ENCODE peak calls at places on chromosomes 1 and 21, in seven cellular contexts. L, C, Z, X, D, Y and N are unnamed samples.

GRCh38 chr21:22200378-22201092 is 1202.3 kb downstream of the NCAM2 start:
- DNase-seq in L (no peak), C (no peak), Z (no peak), X (peak), D (peak), Y (no peak), N (no peak)

GRCh38 chr1:26854953-26855352 is 8.0 kb upstream of the SFN start:
- DNase-seq in L (no peak), C (no peak), Z (no peak), X (no peak), D (no peak), Y (no peak), N (no peak)

GRCh38 chr1:88683516-88683847 is 591 bp upstream of the PKN2 start:
- DNase-seq in L (peak), C (peak), Z (peak), X (peak), D (peak), Y (no peak), N (no peak)

GRCh38 chr1:116375884-116376733 is 3.1 kb downstream of the ATP1A1 start:
- DNase-seq in L (peak), C (peak), Z (peak), X (peak), D (peak), Y (peak), N (peak)

GRCh38 chr1:58779059-58779754 is 4.6 kb downstream of the JUN start:
- DNase-seq in L (peak), C (no peak), Z (no peak), X (peak), D (no peak), Y (no peak), N (no peak)

GRCh38 chr1:33908344-33908956 is 44.6 kb downstream of the HMGB4 start:
- DNase-seq in L (no peak), C (no peak), Z (no peak), X (no peak), D (no peak), Y (no peak), N (no peak)

GRCh38 chr1:56167596-56167995 is 411.8 kb downstream of the PLPP3 start:
- DNase-seq in L (peak), C (no peak), Z (no peak), X (no peak), D (no peak), Y (no peak), N (no peak)

GRCh38 chr1:246302671-246303317 is 204.3 kb downstream of the SMYD3 start:
- DNase-seq in L (no peak), C (peak), Z (no peak), X (no peak), D (peak), Y (no peak), N (peak)

GRCh38 chr1:111052246-111052645 is 87.6 kb downstream of the DRAM2 start:
- DNase-seq in L (no peak), C (peak), Z (no peak), X (no peak), D (peak), Y (no peak), N (no peak)

GRCh38 chr1:31981976-31982375 is 31.7 kb upstream of the KHDRBS1 start:
- DNase-seq in L (no peak), C (no peak), Z (peak), X (no peak), D (peak), Y (no peak), N (no peak)

GRCh38 chr1:58993403-58993802 is 209.6 kb upstream of the JUN start:
- DNase-seq in L (no peak), C (no peak), Z (no peak), X (no peak), D (no peak), Y (no peak), N (no peak)

GRCh38 chr1:158793604-158794003 is 12.6 kb upstream of the OR6N2 start:
- DNase-seq in L (peak), C (peak), Z (peak), X (no peak), D (no peak), Y (no peak), N (peak)

GRCh38 chr1:199948587-199949280 is 78.8 kb upstream of the NR5A2 start:
- DNase-seq in L (no peak), C (no peak), Z (peak), X (no peak), D (peak), Y (peak), N (no peak)

GRCh38 chr1:83917961-83918360 is 81.0 kb downstream of the TTLL7 start:
- DNase-seq in L (no peak), C (no peak), Z (no peak), X (no peak), D (no peak), Y (no peak), N (no peak)

GRCh38 chr1:21185221-21185731 is 8.6 kb upstream of the EIF4G3 start:
- DNase-seq in L (no peak), C (no peak), Z (no peak), X (no peak), D (no peak), Y (no peak), N (no peak)

GRCh38 chr1:235650341-235651169 is 971 bp upstream of the GNG4 start:
- DNase-seq in L (peak), C (peak), Z (no peak), X (peak), D (no peak), Y (no peak), N (peak)

GRCh38 chr1:157932082-157932481 is 61.4 kb upstream of the KIRREL1 start:
- DNase-seq in L (no peak), C (peak), Z (no peak), X (no peak), D (peak), Y (no peak), N (no peak)

GRCh38 chr1:7299329-7299799 is 471.7 kb upstream of the VAMP3 start:
- DNase-seq in L (peak), C (peak), Z (no peak), X (peak), D (peak), Y (peak), N (peak)

GRCh38 chr1:88867743-88868521 is 23.4 kb downstream of the GTF2B start:
- DNase-seq in L (no peak), C (peak), Z (no peak), X (no peak), D (no peak), Y (no peak), N (no peak)

GRCh38 chr1:108817016-108817415 is 39.9 kb downstream of the AKNAD1 start:
- DNase-seq in L (no peak), C (peak), Z (no peak), X (no peak), D (no peak), Y (no peak), N (no peak)

GRCh38 chr1:101137144-101138126 is 99.4 kb upstream of the S1PR1 start:
- DNase-seq in L (peak), C (peak), Z (no peak), X (no peak), D (no peak), Y (no peak), N (no peak)

GRCh38 chr1:101140041-101140718 is 96.6 kb upstream of the S1PR1 start:
- DNase-seq in L (no peak), C (no peak), Z (no peak), X (no peak), D (no peak), Y (no peak), N (no peak)

GRCh38 chr1:101135526-101135925 is 101.3 kb upstream of the S1PR1 start:
- DNase-seq in L (no peak), C (no peak), Z (no peak), X (no peak), D (no peak), Y (no peak), N (no peak)

GRCh38 chr1:101139130-101139529 is 97.7 kb upstream of the S1PR1 start:
- DNase-seq in L (no peak), C (no peak), Z (no peak), X (no peak), D (no peak), Y (no peak), N (no peak)

GRCh38 chr1:101136739-101137138 is 100.1 kb upstream of the S1PR1 start:
- DNase-seq in L (peak), C (peak), Z (peak), X (no peak), D (peak), Y (no peak), N (peak)
- H2AFZ ChIP-seq in L (peak), C (peak), Z (peak), X (no peak), D (no peak), Y (no peak), N (peak)

DNA sequence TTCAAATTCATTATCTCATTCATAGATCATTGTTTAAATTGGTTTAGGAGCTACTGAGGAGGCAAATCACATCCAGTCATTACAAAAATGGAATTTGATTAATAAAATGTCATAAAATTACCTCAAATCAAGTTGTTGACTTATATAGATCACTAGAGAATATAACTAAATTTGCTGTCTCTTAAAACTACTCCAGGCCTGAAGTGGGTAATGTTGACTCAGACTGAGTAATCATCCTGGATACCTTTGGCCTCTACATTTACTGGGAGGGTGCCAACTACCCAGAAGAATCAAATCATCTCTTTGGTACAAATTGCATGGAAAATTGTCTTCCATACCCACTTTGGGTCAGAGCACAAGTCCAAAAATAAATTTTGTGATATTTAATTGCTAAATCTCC is 191.2 kb upstream of the GREM2 start:
- DNase-seq in L (no peak), C (peak), Z (no peak), X (no peak), D (peak), Y (no peak), N (no peak)
- H3K4me2 ChIP-seq in L (no peak), C (peak), Z (no peak), X (no peak), D (peak), Y (no peak), N (no peak)

GRCh38 chr1:175597206-175597605 is 146.2 kb downstream of the TNR start:
- DNase-seq in L (no peak), C (no peak), Z (no peak), X (no peak), D (no peak), Y (no peak), N (no peak)

GRCh38 chr1:175591083-175591743 is 152.2 kb downstream of the TNR start:
- DNase-seq in L (no peak), C (no peak), Z (no peak), X (no peak), D (no peak), Y (no peak), N (no peak)
- TF ChIP-seq EZH2phosphoT487 in L (no peak), C (no peak), Z (no peak), X (no peak), D (no peak), Y (no peak), N (no peak)

DNA sequence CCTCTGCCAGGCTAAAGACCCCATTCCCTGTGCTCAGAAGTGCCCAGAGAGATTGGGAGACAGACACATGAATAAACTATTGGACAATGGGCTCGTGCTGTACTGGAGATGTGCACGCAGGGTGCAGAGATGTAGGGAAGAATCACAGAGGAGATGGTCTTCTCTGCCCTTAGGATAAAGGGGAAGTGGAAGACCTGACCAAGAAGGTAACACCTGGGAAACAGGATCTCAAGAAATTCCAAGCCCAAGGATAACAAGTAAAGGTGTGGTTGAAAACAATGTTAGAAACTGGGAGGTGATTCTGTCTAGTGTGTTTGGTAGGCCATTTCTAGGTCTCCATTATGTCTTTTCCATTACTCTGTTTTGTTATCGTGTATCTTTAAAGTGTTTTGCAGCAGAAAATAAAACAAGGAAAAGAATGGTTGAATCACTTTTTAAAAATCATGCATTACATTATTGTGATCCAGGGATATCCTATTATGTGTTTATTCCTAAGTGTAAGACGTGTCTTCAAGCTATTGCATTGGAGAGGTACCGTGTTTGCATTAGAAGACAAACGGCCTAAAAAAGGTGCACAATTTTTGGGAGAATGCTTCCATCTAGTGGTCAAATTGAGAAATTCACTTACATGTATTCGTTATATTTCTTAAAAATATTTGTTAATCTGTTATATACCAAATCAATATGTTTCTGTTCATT is 40.8 kb upstream of the KCTD3 start:
- DNase-seq in L (peak), C (peak), Z (peak), X (peak), D (peak), Y (peak), N (peak)
- H2AFZ ChIP-seq in L (peak), C (no peak), Z (no peak), X (no peak), D (peak), Y (peak), N (no peak)

DNA sequence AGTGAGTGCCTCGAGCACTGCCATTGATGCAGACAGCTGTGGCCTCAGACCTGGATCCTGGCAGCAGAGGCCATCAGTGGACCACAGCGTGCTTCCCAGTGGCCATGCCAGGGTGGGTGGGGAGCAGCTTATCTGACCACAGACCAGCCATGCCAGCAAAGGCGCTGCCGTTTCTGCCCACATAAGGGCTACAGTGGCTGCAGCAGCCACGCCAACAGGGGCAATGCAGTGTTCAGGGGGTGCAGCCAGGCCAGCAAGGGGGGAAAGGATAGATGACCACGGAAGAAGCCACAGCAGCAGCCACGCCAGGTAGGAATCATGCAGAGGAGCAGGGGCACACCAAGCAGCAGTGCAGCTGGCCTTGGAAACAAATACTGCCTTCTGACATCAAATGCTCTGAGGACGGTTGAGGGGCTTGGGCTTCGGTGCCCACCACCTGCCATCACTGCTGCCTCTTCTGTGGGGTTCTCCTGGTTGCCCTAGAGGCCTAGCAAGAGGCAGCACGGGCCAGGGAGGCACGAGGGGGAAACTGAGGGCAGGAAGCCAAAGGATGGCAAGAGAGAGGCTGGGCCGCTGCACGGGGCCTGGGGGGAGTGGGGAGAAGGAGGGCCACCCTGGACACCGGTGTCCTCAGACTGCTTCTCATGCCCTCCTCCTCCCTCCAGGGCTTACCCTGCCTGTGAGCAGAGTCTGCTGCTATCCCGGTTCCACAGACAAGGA is 94.7 kb upstream of the RUNX3 start:
- DNase-seq in L (no peak), C (no peak), Z (no peak), X (no peak), D (no peak), Y (no peak), N (no peak)
- H3K4me2 ChIP-seq in L (no peak), C (no peak), Z (no peak), X (no peak), D (no peak), Y (no peak), N (no peak)

DNA sequence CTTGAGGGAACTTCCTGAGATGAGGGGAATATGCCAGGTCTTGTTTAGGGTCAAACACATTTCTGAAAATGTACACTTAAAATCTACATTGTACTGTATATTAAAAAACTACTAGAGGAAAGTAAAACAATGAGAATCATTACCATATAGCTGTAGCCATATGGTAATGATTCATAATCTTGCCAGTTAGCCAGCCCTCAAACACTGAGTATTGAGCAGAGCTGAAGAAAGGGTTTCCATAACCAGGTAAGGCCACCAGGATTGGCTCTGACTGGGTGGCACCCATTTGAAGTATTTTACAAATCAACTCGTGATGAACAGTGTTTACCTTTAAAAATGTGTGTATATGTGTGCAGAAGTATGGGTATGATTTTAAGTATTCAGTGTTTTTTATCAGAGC is 226.7 kb downstream of the SLC45A1 start:
- DNase-seq in L (no peak), C (no peak), Z (no peak), X (no peak), D (no peak), Y (no peak), N (no peak)
- TF ChIP-seq EZH2phosphoT487 in L (no peak), C (no peak), Z (no peak), X (no peak), D (no peak), Y (no peak), N (no peak)

GRCh38 chr1:184664042-184664659 is 90.5 kb downstream of the EDEM3 start:
- DNase-seq in L (peak), C (peak), Z (no peak), X (peak), D (peak), Y (peak), N (peak)
- H2AFZ ChIP-seq in L (peak), C (peak), Z (no peak), X (peak), D (peak), Y (peak), N (peak)

DNA sequence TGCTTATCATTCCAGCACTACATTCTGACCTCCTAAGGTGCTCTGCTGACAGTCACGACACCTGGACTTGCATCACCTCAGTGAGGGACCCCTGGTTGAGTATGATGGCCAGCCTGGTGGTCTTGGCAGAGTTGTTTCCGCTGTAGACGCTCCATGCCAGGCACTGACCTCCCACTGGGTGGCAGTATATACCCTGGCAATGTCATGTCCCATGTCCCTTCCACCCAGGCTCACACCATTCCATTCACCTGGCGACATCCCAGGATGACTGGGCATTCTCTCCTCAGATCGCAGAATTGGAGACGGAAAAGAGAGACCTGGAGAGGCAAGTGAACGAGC is 5.0 kb downstream of the DNALI1 start:
- DNase-seq in L (peak), C (peak), Z (peak), X (no peak), D (peak), Y (peak), N (peak)
- H3K4me2 ChIP-seq in L (no peak), C (no peak), Z (no peak), X (no peak), D (no peak), Y (no peak), N (no peak)

DNA sequence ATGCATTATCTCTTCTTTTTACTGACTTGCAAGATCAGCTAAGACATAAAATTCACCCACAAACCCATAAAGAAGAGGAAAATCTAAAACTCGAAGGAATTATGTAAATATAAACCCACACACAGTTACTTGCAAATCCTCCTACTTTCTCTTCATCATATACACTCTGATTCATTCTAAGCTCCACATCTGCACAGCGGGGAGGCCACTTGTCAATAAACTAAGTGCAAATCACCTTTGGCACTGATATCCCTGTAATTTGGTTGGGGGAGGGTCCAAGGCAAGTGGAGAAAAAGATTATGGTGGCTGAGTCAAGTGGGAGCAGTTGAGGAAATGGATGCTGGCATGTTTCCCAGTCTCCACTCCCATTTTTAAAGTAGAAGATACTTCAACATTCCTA is 596.5 kb downstream of the MATN1 start:
- DNase-seq in L (no peak), C (no peak), Z (no peak), X (no peak), D (no peak), Y (no peak), N (no peak)
- TF ChIP-seq EZH2phosphoT487 in L (no peak), C (no peak), Z (no peak), X (no peak), D (no peak), Y (no peak), N (no peak)